ENCODE peak calls at places on chromosomes 4 and X, in six cellular contexts. V, X, B, I, H and N are unnamed samples.
A peak's percentile ranks its signal among the peaks of the same experiment; 100 is the strongest.

GRCh38 chrX:12011075-12011474 is 127.2 kb upstream of the FRMPD4 start:
- DNase-seq in H (no peak), V (no peak), B (no peak), X (no peak), I (no peak), N (no peak)

GRCh38 chr4:150591284-150591874 is 9.4 kb downstream of the MAB21L2 start:
- DNase-seq in H (no peak), I (peak; percentile 57), X (no peak), V (no peak), B (no peak), N (peak; percentile 91)

GRCh38 chrX:42149281-42149680 is 225.9 kb upstream of the CASK start:
- DNase-seq in V (no peak), H (no peak), X (no peak), I (no peak), B (no peak), N (no peak)

GRCh38 chr4:7666011-7666410 is 231.3 kb upstream of the PSAPL1 start:
- DNase-seq in H (no peak), I (no peak), B (no peak), V (no peak), X (no peak), N (no peak)

GRCh38 chr4:19039816-19040215 is 1018.3 kb upstream of the LCORL start:
- DNase-seq in X (no peak), H (no peak), I (no peak), V (no peak), B (no peak), N (no peak)

GRCh38 chr4:112423591-112423990 is 92.4 kb downstream of the NEUROG2 start:
- DNase-seq in I (no peak), B (no peak), H (no peak), X (no peak), V (no peak), N (no peak)

GRCh38 chrX:44344687-44345086 is 1.2 kb upstream of the EFHC2 start:
- DNase-seq in H (no peak), B (no peak), I (no peak), V (no peak), X (no peak), N (no peak)

GRCh38 chr4:14920759-14921313 is 81.4 kb upstream of the CPEB2 start:
- DNase-seq in X (no peak), V (no peak), I (no peak), B (no peak), H (no peak), N (no peak)

GRCh38 chr4:119589165-119589564 is 39.4 kb downstream of the PDE5A start:
- DNase-seq in B (no peak), V (no peak), I (no peak), X (no peak), H (no peak), N (no peak)

GRCh38 chrX:69538321-69538876 is 34.3 kb downstream of the NALF2 start:
- DNase-seq in V (peak; percentile 76), B (peak; percentile 13), H (peak; percentile 72), X (peak; percentile 51), I (peak; percentile 77), N (peak; percentile 86)

GRCh38 chr4:177119693-177120092 is 190.0 kb upstream of the NEIL3 start:
- DNase-seq in H (no peak), I (no peak), B (no peak), X (no peak), V (no peak), N (no peak)

GRCh38 chrX:22135171-22135711 is 103.1 kb downstream of the PHEX start:
- DNase-seq in H (peak; percentile 8), X (no peak), V (no peak), I (no peak), B (no peak), N (no peak)

GRCh38 chr4:48854982-48855381 is 24.1 kb downstream of the OCIAD1 start:
- DNase-seq in H (no peak), V (no peak), X (no peak), B (no peak), I (no peak), N (no peak)

GRCh38 chrX:78024349-78025108 is 55.1 kb upstream of the PGAM4 start:
- DNase-seq in I (peak; percentile 16), V (no peak), H (no peak), X (peak; percentile 12), B (peak; percentile 10), N (no peak)

GRCh38 chr4:168857009-168857408 is 153.0 kb downstream of the CBR4 start:
- DNase-seq in X (no peak), V (no peak), H (no peak), I (no peak), B (no peak), N (no peak)

GRCh38 chrX:30309139-30309571 is at the start of gene NR0B1:
- DNase-seq in B (no peak), X (no peak), H (no peak), I (peak; percentile 14), V (no peak), N (no peak)

GRCh38 chrX:122134291-122134690 is 1049.8 kb upstream of the GRIA3 start:
- DNase-seq in H (no peak), I (no peak), B (no peak), V (no peak), X (no peak), N (no peak)

GRCh38 chrX:23845316-23845932 is 62.3 kb downstream of the APOO start:
- DNase-seq in B (no peak), I (no peak), V (no peak), X (no peak), H (no peak), N (no peak)

GRCh38 chr4:32025840-32026459 is 1305.8 kb downstream of the PCDH7 start:
- DNase-seq in B (peak; percentile 16), I (no peak), H (no peak), X (no peak), V (no peak), N (no peak)

GRCh38 chr4:75126058-75126457 is 193.1 kb downstream of the PARM1 start:
- DNase-seq in X (no peak), V (no peak), H (no peak), B (no peak), I (no peak), N (no peak)

GRCh38 chr4:3402409-3403103 is 39.2 kb upstream of the HGFAC start:
- DNase-seq in B (no peak), X (no peak), I (no peak), V (no peak), H (no peak), N (no peak)

GRCh38 chr4:46937493-46937892 is 28.4 kb upstream of the COX7B2 start:
- DNase-seq in X (no peak), H (no peak), V (no peak), B (no peak), I (no peak), N (no peak)

GRCh38 chr4:82848706-82849105 is 42.2 kb downstream of the SEC31A start:
- DNase-seq in H (no peak), V (no peak), B (no peak), X (no peak), I (no peak), N (no peak)

GRCh38 chr4:82852751-82853053 is 38.3 kb downstream of the SEC31A start:
- DNase-seq in H (no peak), I (no peak), X (no peak), V (no peak), B (no peak), N (no peak)

GRCh38 chr4:82850684-82851083 is 40.3 kb downstream of the SEC31A start:
- DNase-seq in H (no peak), B (no peak), I (no peak), V (no peak), X (no peak), N (no peak)

GRCh38 chr4:82851318-82851717 is 39.6 kb downstream of the SEC31A start:
- DNase-seq in H (no peak), B (no peak), X (no peak), V (no peak), I (no peak), N (no peak)

GRCh38 chr4:82851902-82852750 is 38.8 kb downstream of the SEC31A start:
- DNase-seq in B (no peak), H (no peak), V (no peak), I (no peak), X (no peak), N (no peak)
- TF ChIP-seq CTCF in B (peak; percentile 66), H (peak; percentile 60), V (peak; percentile 59), I (no peak), X (no peak), N (peak; percentile 47)

GRCh38 chr4:117164338-117164737 is 79.0 kb upstream of the TRAM1L1 start:
- DNase-seq in I (no peak), V (no peak), B (no peak), H (no peak), X (no peak), N (no peak)
- TF ChIP-seq CTCF in I (no peak), V (no peak), B (no peak), H (no peak), X (no peak), N (no peak)

DNA sequence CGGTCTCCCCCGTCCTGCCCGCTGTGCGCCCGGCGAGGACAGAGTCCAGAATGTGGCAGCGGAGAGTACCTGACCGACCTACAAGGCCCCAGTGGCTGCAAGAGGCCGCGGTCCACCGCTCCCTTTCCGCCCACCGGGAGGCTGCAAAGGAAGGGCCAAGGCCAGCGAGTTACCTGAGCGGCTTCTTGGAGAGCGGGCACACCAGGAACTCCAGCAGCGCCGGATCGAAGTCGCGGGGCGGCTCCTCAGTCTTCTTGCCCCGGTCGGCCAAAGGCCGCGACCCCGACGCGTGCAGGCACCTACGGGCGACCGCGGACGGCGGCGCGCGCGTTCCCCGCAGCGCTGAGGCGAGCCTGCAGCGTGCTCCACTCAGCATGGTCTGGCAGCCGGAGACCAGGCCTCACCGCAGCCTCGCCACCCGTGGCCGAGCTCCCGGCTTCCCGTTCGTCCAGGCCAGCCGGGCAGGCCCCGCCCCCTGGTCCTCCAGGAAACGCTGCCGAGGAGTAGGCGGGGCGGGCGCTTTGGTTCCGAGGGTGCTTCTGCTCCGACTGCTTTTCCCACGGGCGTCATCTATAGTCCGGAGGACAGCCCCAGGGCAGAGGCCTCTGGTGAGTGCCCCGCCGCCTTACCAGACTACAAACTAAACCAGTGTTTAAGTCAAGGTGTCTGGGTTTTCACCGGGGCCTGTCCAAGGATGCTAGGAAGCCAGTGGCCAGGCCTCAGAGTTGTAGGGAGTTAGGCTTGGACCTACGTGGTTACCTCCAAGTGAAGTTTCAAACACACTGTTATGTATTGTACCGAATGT is at the start of gene PYURF:
- DNase-seq in I (peak; percentile 95), B (peak; percentile 75), X (peak; percentile 72), H (peak; percentile 88), V (peak; percentile 87), N (peak; percentile 98)
- TF ChIP-seq CTCF in I (no peak), B (no peak), X (no peak), H (peak; percentile 21), V (no peak), N (no peak)

GRCh38 chrX:40524423-40524822 is 56.3 kb upstream of the ATP6AP2 start:
- DNase-seq in X (no peak), V (no peak), H (no peak), I (no peak), B (no peak), N (no peak)
- TF ChIP-seq CTCF in X (no peak), V (no peak), H (no peak), I (no peak), B (no peak), N (no peak)